ENCODE peak calls at places on chromosome 2, in four cellular contexts. T is EL; K is stimulated activated CD4-positive, alpha-beta T cell treated with anti-CD3 and anti-CD28 coated beads, Interleukin-4, amount 100 ng/mL, for 1 hour; R is NCI-H1105. C is an unnamed sample.

GRCh38 chr2:6824962-6825361 is 40.7 kb downstream of the CMPK2 start:
- DNase-seq in T (peak), K (no peak), R (no peak), C (peak)

GRCh38 chr2:240501531-240501991 is 56.2 kb downstream of the ANKMY1 start:
- DNase-seq in T (no peak), K (no peak), R (no peak), C (no peak)

GRCh38 chr2:73984922-73985317 is 210 bp downstream of the TET3 start:
- DNase-seq in T (no peak), K (peak), R (no peak), C (no peak)

GRCh38 chr2:179612591-179613298 is 248.7 kb downstream of the ZNF385B start:
- DNase-seq in T (no peak), K (no peak), R (no peak), C (peak)

GRCh38 chr2:88638743-88639142 is 11.5 kb upstream of the EIF2AK3 start:
- DNase-seq in T (peak), K (no peak), R (no peak), C (peak)

GRCh38 chr2:200617089-200618050 is 31.6 kb downstream of the AOX1 start:
- DNase-seq in T (no peak), K (no peak), R (no peak), C (no peak)

GRCh38 chr2:80490964-80491363 is 186.4 kb upstream of the LRRTM1 start:
- DNase-seq in T (no peak), K (no peak), R (no peak), C (no peak)

GRCh38 chr2:71306762-71307161 is 24.8 kb upstream of the ZNF638 start:
- DNase-seq in T (peak), K (no peak), R (no peak), C (peak)

GRCh38 chr2:37575780-37576179 is 95.7 kb downstream of the CDC42EP3 start:
- DNase-seq in T (no peak), K (no peak), R (no peak), C (no peak)

GRCh38 chr2:67802296-67802695 is 260.5 kb downstream of the C1D start:
- DNase-seq in T (no peak), K (no peak), R (no peak), C (no peak)

GRCh38 chr2:38155025-38155424 is 79.1 kb upstream of the CYP1B1 start:
- DNase-seq in T (no peak), K (no peak), R (no peak), C (no peak)

GRCh38 chr2:236628256-236628961 is 58.8 kb downstream of the ACKR3 start:
- DNase-seq in T (no peak), K (no peak), R (no peak), C (no peak)

GRCh38 chr2:40457846-40458245 is 6.0 kb upstream of the SLC8A1 start:
- DNase-seq in T (peak), K (no peak), R (no peak), C (peak)

GRCh38 chr2:33607137-33607781 is 8.2 kb upstream of the FAM98A start:
- DNase-seq in T (no peak), K (no peak), R (no peak), C (no peak)

GRCh38 chr2:241703128-241703604 is 1.3 kb downstream of the ING5 start:
- DNase-seq in T (peak), K (no peak), R (peak), C (peak)

GRCh38 chr2:11719230-11719977 is 27.0 kb upstream of the LPIN1 start:
- DNase-seq in T (no peak), K (no peak), R (no peak), C (peak)

GRCh38 chr2:154698238-154698788 is at the start of gene KCNJ3:
- DNase-seq in T (no peak), K (no peak), R (no peak), C (peak)

GRCh38 chr2:98782570-98782969 is 51.6 kb upstream of the MGAT4A start:
- DNase-seq in T (no peak), K (no peak), R (no peak), C (no peak)

GRCh38 chr2:26016012-26016742 is 17.7 kb upstream of the RAB10 start:
- DNase-seq in T (no peak), K (no peak), R (no peak), C (peak)

GRCh38 chr2:231460073-231460861 is 4.0 kb downstream of the NCL start:
- DNase-seq in T (no peak), K (no peak), R (no peak), C (no peak)

GRCh38 chr2:20196053-20196880 is 28.7 kb downstream of the SDC1 start:
- DNase-seq in T (no peak), K (no peak), R (peak), C (no peak)

GRCh38 chr2:39541011-39541930 is 104.2 kb upstream of the MAP4K3 start:
- DNase-seq in T (no peak), K (no peak), R (no peak), C (no peak)

GRCh38 chr2:201880620-201881381 is 74.5 kb downstream of the CDK15 start:
- DNase-seq in T (peak), K (no peak), R (no peak), C (peak)

GRCh38 chr2:4499316-4499715 is 795.9 kb downstream of the DCDC2C start:
- DNase-seq in T (no peak), K (no peak), R (no peak), C (no peak)

GRCh38 chr2:86243950-86244733 is 44.9 kb downstream of the MRPL35 start:
- DNase-seq in T (no peak), K (no peak), R (no peak), C (no peak)

GRCh38 chr2:147030966-147031760 is 813.7 kb upstream of the ACVR2A start:
- DNase-seq in T (no peak), K (no peak), R (no peak), C (peak)

GRCh38 chr2:171294608-171295007 is 133.9 kb upstream of the TLK1 start:
- DNase-seq in T (no peak), K (no peak), R (no peak), C (no peak)

GRCh38 chr2:216856666-216857065 is 3.2 kb downstream of the TNP1 start:
- DNase-seq in T (no peak), K (no peak), R (no peak), C (no peak)

GRCh38 chr2:205957452-205958154 is 128.4 kb downstream of the INO80D start:
- DNase-seq in T (no peak), K (no peak), R (no peak), C (no peak)

GRCh38 chr2:45577426-45577825 is 33.6 kb downstream of the SRBD1 start:
- DNase-seq in T (peak), K (no peak), R (no peak), C (no peak)